ENCODE peak calls at places on chromosomes 1 and 21, in six cellular contexts. E, O, F, K, X and V are unnamed samples.

GRCh38 chr21:24514081-24514733 is 1093.1 kb downstream of the MRPL39 start:
- DNase-seq in O (no peak), E (no peak), X (no peak), K (no peak), F (no peak), V (no peak)

GRCh38 chr1:111515291-111516007 is 12.0 kb upstream of the ADORA3 start:
- DNase-seq in X (no peak), F (peak; percentile 48), K (no peak), O (peak; percentile 42), E (no peak), V (no peak)

GRCh38 chr21:26732442-26733221 is 112.6 kb downstream of the ADAMTS1 start:
- DNase-seq in E (peak; percentile 66), O (peak; percentile 15), K (peak; percentile 57), X (peak; percentile 61), F (peak; percentile 68), V (peak; percentile 36)

GRCh38 chr1:1229770-1230169 is 2.0 kb downstream of the SDF4 start:
- DNase-seq in F (no peak), O (no peak), X (no peak), K (no peak), E (no peak), V (no peak)

GRCh38 chr1:246203180-246203579 is 303.9 kb downstream of the SMYD3 start:
- DNase-seq in K (no peak), E (no peak), O (no peak), X (no peak), F (no peak), V (no peak)

GRCh38 chr1:212794561-212795014 is 2.9 kb downstream of the TATDN3 start:
- DNase-seq in K (no peak), X (no peak), E (no peak), F (no peak), O (no peak), V (no peak)

GRCh38 chr1:1915911-1916835 is 1.1 kb downstream of the CALML6 start:
- DNase-seq in F (no peak), O (no peak), E (peak; percentile 4), X (no peak), K (no peak), V (peak; percentile 57)

GRCh38 chr1:53107570-53108322 is 34.7 kb downstream of the SLC1A7 start:
- DNase-seq in O (no peak), K (no peak), F (no peak), X (no peak), E (peak; percentile 61), V (no peak)

GRCh38 chr1:207890136-207890738 is 20.7 kb downstream of the CD34 start:
- DNase-seq in F (peak; percentile 57), X (no peak), K (no peak), E (no peak), O (peak; percentile 22), V (no peak)

GRCh38 chr1:113805256-113805531 is 7.1 kb downstream of the RSBN1 start:
- DNase-seq in K (no peak), F (no peak), E (no peak), X (no peak), O (no peak), V (no peak)

GRCh38 chr1:231885209-231885854 is 258.7 kb downstream of the DISC1 start:
- DNase-seq in E (no peak), K (no peak), X (no peak), F (no peak), O (no peak), V (no peak)

GRCh38 chr1:13469343-13469742 is 44.5 kb downstream of the LRRC38 start:
- DNase-seq in X (no peak), F (peak; percentile 7), O (no peak), E (peak; percentile 44), K (peak; percentile 42), V (no peak)

GRCh38 chr1:38026592-38027200 is 14.2 kb downstream of the UTP11 start:
- DNase-seq in E (peak; percentile 77), F (peak; percentile 71), K (peak; percentile 55), O (peak; percentile 27), X (peak; percentile 70), V (no peak)

GRCh38 chr1:205066221-205066818 is 17.9 kb downstream of the TMEM81 start:
- DNase-seq in E (no peak), X (no peak), O (no peak), F (no peak), K (no peak), V (no peak)

GRCh38 chr1:27656157-27656893 is 15.7 kb downstream of the IFI6 start:
- DNase-seq in O (no peak), X (no peak), K (no peak), E (no peak), F (no peak), V (peak; percentile 40)

GRCh38 chr1:40844887-40845878 is 17.0 kb downstream of the CITED4 start:
- DNase-seq in O (no peak), K (no peak), F (no peak), X (no peak), E (no peak), V (no peak)

GRCh38 chr1:87115317-87115885 is 201.0 kb downstream of the HS2ST1 start:
- DNase-seq in O (no peak), X (no peak), E (no peak), K (no peak), F (no peak), V (no peak)

GRCh38 chr1:244552336-244552735 is 91.3 kb downstream of the CATSPERE start:
- DNase-seq in X (no peak), E (no peak), O (no peak), F (no peak), K (no peak), V (no peak)

GRCh38 chr21:29610960-29611359 is 312.2 kb downstream of the BACH1 start:
- DNase-seq in E (no peak), X (no peak), O (no peak), K (no peak), F (no peak), V (no peak)

GRCh38 chr1:205920159-205920558 is 23.1 kb downstream of the SLC26A9 start:
- DNase-seq in X (no peak), F (no peak), E (no peak), K (no peak), O (peak; percentile 22), V (no peak)

GRCh38 chr1:183230403-183230802 is 44.3 kb downstream of the LAMC2 start:
- DNase-seq in E (no peak), O (no peak), X (no peak), K (no peak), F (no peak), V (no peak)

GRCh38 chr1:36232212-36233031 is 8.2 kb downstream of the THRAP3 start:
- DNase-seq in E (no peak), X (no peak), F (no peak), O (no peak), K (no peak), V (no peak)